ENCODE peak calls at places on chromosomes 2 and 18, in nine cellular contexts. P is posterior cingulate gyrus, X is WTC11, W is M059J, D is occipital lobe, U is EH, Y is right lobe of liver, T is stomach, K is T-helper 1 cell. E is an unnamed sample.

GRCh38 chr2:175154670-175155082 is 13.3 kb downstream of the ATF2 start:
- DNase-seq in T (no peak), K (no peak), Y (no peak), U (peak), X (no peak), W (peak), D (no peak), P (no peak), E (peak)

GRCh38 chr2:233745073-233745755 is 14.9 kb upstream of the UGT1A1 start:
- DNase-seq in Y (no peak), D (no peak), P (no peak), W (no peak), U (no peak), T (no peak), K (no peak), X (no peak), E (no peak)

GRCh38 chr2:98454500-98455235 is 10.0 kb downstream of the INPP4A start:
- DNase-seq in W (peak), X (no peak), U (peak), K (no peak), D (no peak), P (no peak), T (no peak), Y (no peak), E (peak)

GRCh38 chr2:46382331-46383112 is 85.3 kb downstream of the EPAS1 start:
- DNase-seq in U (no peak), K (no peak), W (no peak), X (no peak), P (no peak), Y (no peak), D (no peak), T (no peak), E (no peak)

GRCh38 chr2:40348038-40348437 is 103.9 kb downstream of the SLC8A1 start:
- DNase-seq in T (no peak), Y (no peak), W (no peak), U (peak), X (no peak), K (no peak), D (no peak), P (no peak), E (no peak)

GRCh38 chr18:2568605-2569004 is 2.7 kb downstream of the METTL4 start:
- DNase-seq in T (no peak), U (no peak), D (no peak), Y (no peak), P (no peak), K (no peak), W (no peak), X (no peak), E (no peak)

GRCh38 chr2:100176925-100177324 is 34.5 kb upstream of the AFF3 start:
- DNase-seq in X (no peak), D (no peak), T (no peak), U (no peak), W (no peak), Y (no peak), K (no peak), P (no peak), E (no peak)

GRCh38 chr2:128313076-128313836 is 5.4 kb downstream of the HS6ST1 start:
- DNase-seq in K (no peak), X (peak), T (peak), U (peak), D (no peak), W (peak), P (no peak), Y (no peak), E (peak)

GRCh38 chr2:9240745-9241144 is 34.1 kb downstream of the ASAP2 start:
- DNase-seq in W (peak), T (no peak), D (no peak), Y (no peak), P (no peak), X (no peak), K (no peak), U (no peak), E (peak)

GRCh38 chr2:187526776-187527175 is 27.5 kb downstream of the TFPI start:
- DNase-seq in X (no peak), P (no peak), W (no peak), U (peak), D (no peak), Y (no peak), T (no peak), K (no peak), E (no peak)